ENCODE peak calls at places on chromosome 16, in six cellular contexts. H is pancreas; V is cardiac fibroblast; E is CD8-positive, alpha-beta T cell; M is A549; T is GM12865. F is an unnamed sample.

GRCh38 chr16:83967091-83967490 is 953 bp upstream of the NECAB2 start:
- DNase-seq in H (no peak), V (no peak), E (no peak), M (no peak), T (no peak), F (no peak)

GRCh38 chr16:51538707-51539604 is 387.9 kb upstream of the SALL1 start:
- DNase-seq in H (no peak), V (peak; percentile 89), E (no peak), M (peak; percentile 88), T (no peak), F (no peak)

GRCh38 chr16:29809031-29809747 is 2.8 kb upstream of the PRRT2 start:
- DNase-seq in H (no peak), V (no peak), E (no peak), M (no peak), T (no peak), F (no peak)

GRCh38 chr16:53775821-53776431 is 72.0 kb downstream of the FTO start:
- DNase-seq in H (peak; percentile 40), V (peak; percentile 96), E (no peak), M (peak; percentile 39), T (no peak), F (no peak)

GRCh38 chr16:85129846-85130706 is 17.8 kb upstream of the CIBAR2 start:
- DNase-seq in H (no peak), V (peak; percentile 38), E (no peak), M (no peak), T (no peak), F (no peak)

GRCh38 chr16:51161440-51162195 is 10.5 kb upstream of the SALL1 start:
- DNase-seq in H (no peak), V (no peak), E (no peak), M (no peak), T (no peak), F (no peak)

GRCh38 chr16:1043831-1044514 is 28.6 kb upstream of the SSTR5 start:
- DNase-seq in H (no peak), V (no peak), E (no peak), M (no peak), T (no peak), F (no peak)

GRCh38 chr16:1446296-1447080 is 2.1 kb upstream of the CCDC154 start:
- DNase-seq in H (no peak), V (no peak), E (no peak), M (no peak), T (no peak), F (no peak)

GRCh38 chr16:20915733-20916132 is 15.2 kb downstream of the LYRM1 start:
- DNase-seq in H (no peak), V (no peak), E (no peak), M (no peak), T (no peak), F (no peak)

GRCh38 chr16:86833136-86833535 is 254.8 kb downstream of the FOXL1 start:
- DNase-seq in H (no peak), V (peak; percentile 20), E (no peak), M (no peak), T (no peak), F (no peak)

GRCh38 chr16:53087101-53087500 is 32.3 kb downstream of the CHD9 start:
- DNase-seq in H (no peak), V (peak; percentile 61), E (no peak), M (no peak), T (no peak), F (no peak)

GRCh38 chr16:66618588-66618987 is 14.1 kb downstream of the CMTM3 start:
- DNase-seq in H (no peak), V (peak; percentile 98), E (no peak), M (no peak), T (no peak), F (no peak)

GRCh38 chr16:46638947-46639925 is 18.1 kb upstream of the SHCBP1 start:
- DNase-seq in H (no peak), V (peak; percentile 48), E (no peak), M (no peak), T (no peak), F (no peak)

GRCh38 chr16:87332150-87332549 is 15.0 kb upstream of the C16orf95 start:
- DNase-seq in H (no peak), V (peak; percentile 24), E (no peak), M (no peak), T (no peak), F (no peak)

GRCh38 chr16:10368984-10369551 is 16.8 kb upstream of the ATF7IP2 start:
- DNase-seq in H (no peak), V (no peak), E (no peak), M (no peak), T (peak; percentile 14), F (no peak)

GRCh38 chr16:66996324-66996982 is 8.1 kb downstream of the CES4A start:
- DNase-seq in H (peak; percentile 70), V (peak; percentile 95), E (no peak), M (no peak), T (no peak), F (no peak)

GRCh38 chr16:27400751-27401620 is 988 bp upstream of the IL21R start:
- DNase-seq in H (no peak), V (peak; percentile 59), E (no peak), M (no peak), T (no peak), F (no peak)

GRCh38 chr16:64745275-64745674 is 376.6 kb downstream of the CDH11 start:
- DNase-seq in H (no peak), V (no peak), E (no peak), M (no peak), T (no peak), F (no peak)

DNA sequence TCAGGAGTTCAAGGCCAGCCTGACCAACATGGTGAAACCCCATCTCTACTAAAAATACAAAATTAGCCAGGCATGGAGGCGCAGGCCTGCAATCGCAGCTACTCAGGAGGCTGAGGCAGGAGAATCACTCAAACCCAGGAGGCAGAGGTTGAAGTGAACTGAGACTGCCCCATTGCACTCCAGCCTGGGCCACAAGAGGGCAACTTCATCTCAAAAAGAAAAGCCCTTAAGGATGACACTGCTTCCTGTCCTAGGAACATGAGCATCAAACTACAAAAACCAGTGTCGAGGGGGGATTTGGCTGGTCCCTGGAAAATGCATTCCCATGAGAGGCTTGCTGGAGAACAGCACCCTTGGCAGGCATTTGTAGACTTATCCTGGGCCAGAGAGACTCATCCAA is 449.5 kb upstream of the PSMD7 start:
- DNase-seq in H (no peak), V (no peak), E (no peak), M (no peak), T (no peak), F (no peak)
- TF ChIP-seq CTCF in H (no peak), V (no peak), E (no peak), M (no peak), T (no peak), F (no peak)

DNA sequence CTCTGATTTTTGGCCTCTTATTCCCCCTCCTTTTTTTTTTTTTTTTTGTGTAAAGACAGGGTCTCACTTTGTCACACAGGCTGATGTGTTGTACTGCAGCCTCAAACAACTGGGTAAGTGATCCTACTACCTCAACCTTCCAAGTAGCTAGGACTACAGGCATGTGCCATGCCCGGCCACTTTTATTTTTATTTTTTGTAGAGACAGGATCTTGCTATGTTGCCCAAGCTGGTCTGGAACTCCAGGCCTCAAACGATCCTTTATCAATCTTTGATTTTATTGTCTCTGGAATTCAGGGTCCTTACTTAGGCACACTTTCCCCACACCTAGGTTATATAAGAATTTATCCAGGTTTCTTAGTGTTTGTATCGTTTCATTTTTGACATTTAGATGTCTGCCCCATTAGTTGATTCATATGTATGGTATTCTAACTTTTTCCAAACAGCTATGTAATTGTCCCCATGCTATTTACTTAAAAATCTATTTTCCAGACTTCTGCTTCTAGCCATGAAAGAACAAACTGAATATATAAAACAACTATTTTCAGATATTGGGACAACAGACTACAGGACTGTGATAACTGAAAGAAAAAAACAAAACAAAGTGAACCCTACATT is 13.9 kb downstream of the CMC2 start:
- DNase-seq in H (no peak), V (no peak), E (no peak), M (no peak), T (no peak), F (no peak)
- H3K4me3 ChIP-seq in H (no peak overlapping the region), V (no peak overlapping the region), E (no peak overlapping the region), M (peak overlapping the region; percentile 21), T (no peak overlapping the region), F (no peak overlapping the region)

DNA sequence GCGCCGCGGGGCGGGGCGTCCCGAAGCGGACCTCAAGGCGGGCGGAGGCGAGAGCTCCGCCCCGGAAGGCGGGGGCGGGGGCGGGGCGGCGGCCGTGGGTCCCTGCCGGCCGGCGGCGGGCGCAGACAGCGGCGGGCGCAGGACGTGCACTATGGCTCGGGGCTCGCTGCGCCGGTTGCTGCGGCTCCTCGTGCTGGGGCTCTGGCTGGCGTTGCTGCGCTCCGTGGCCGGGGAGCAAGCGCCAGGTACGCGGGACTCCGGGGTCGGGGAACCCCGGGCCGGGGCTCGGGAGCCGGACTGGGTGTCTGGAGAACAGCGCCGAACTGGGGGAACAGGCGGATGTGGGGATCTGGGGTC is at the start of gene TNFRSF12A:
- DNase-seq in H (peak; percentile 73), V (peak; percentile 80), E (no peak), M (peak; percentile 64), T (peak; percentile 81), F (no peak)
- TF ChIP-seq CTCF in H (no peak), V (no peak), E (no peak), M (no peak), T (no peak), F (no peak)

DNA sequence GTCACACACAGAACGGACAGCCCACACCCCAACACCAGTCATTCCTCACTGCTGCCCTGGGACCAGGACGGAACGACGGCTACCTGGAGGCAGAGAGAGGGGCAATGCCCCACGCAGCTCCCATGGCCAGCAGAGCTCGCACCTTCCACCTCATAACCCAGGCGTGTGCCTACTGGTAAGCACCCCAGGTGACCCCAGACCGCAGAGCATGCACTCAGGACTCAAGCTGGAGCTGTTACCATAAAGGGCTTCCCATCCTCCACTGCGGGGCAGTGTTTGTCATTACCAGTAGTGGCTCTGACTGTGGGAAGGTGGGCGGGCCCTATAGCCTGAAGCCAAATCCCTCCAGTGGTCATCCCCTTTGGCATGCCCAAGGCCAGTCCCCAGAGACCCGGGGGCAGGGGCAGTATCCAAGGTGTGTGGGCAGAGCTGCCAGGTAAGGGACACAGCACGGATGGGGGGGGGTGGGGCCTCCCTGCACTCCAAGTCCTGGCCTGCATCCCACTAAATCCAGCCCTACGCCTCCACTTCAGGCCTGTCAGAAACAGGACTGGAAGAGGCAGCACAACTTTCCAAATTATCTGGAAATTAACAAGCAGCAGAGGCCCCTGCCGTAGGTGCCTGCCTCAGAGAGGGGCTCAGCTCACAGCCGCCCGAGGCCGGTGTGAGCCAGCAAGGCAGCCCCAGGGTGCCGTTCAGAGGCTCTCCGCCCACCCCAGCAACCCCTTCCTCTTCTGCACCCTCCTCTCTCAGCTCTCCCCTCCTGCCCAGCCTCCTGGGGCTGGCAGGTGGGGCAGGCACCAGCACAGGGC is 4.8 kb upstream of the BCAR1 start:
- DNase-seq in H (no peak), V (no peak), E (no peak), M (no peak), T (no peak), F (no peak)
- H3K4me3 ChIP-seq in H (no peak overlapping the region), V (peak overlapping the region; percentile 2), E (no peak overlapping the region), M (no peak overlapping the region), T (no peak overlapping the region), F (no peak overlapping the region)

DNA sequence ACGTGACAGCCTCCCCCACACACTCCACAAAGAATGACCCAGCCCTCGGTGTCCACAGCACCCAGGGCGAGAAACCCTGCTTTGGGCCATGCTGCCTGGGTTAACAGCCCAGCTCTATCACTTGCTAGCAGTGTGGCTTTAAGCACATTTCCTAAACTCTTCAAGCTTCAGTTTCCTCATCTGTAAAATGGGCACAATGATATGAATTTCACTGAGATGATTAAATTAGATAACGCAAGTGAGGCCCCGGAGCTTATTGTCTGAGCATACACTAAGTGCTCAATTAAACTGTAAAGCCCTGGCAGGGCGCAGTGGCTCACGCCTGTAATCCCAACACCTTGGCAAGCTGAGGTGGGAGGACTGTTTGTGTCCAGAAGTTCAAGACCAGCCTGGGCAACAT is 79.4 kb downstream of the LITAF start:
- DNase-seq in H (no peak), V (no peak), E (no peak), M (no peak), T (no peak), F (no peak)
- TF ChIP-seq CTCF in H (no peak), V (no peak), E (no peak), M (no peak), T (no peak), F (no peak)